ENCODE peak calls at places on chromosomes 3 and 15, in seven cellular contexts. J is A549, D is H1, V is ovary, P is K562, C is HepG2, N is stomach. R is an unnamed sample.
A peak's percentile ranks its signal among the peaks of the same experiment; 100 is the strongest.

GRCh38 chr3:126156468-126156867 is 23.9 kb downstream of the ALDH1L1 start:
- DNase-seq in N (no peak), D (peak; percentile 44), V (no peak), J (peak; percentile 30), C (no peak), P (peak; percentile 93), R (no peak)

GRCh38 chr3:128584412-128585020 is 66.1 kb downstream of the RPN1 start:
- DNase-seq in C (peak; percentile 59), P (peak; percentile 31), N (peak; percentile 71), J (peak; percentile 74), D (peak; percentile 80), V (no peak), R (peak; percentile 70)

GRCh38 chr3:127483902-127484591 is 106.5 kb downstream of the TPRA1 start:
- DNase-seq in D (peak; percentile 39), J (no peak), V (peak; percentile 8), N (peak; percentile 18), C (no peak), P (no peak), R (peak; percentile 46)

GRCh38 chr3:52232279-52233107 is 6.5 kb downstream of the TWF2 start:
- DNase-seq in N (no peak), P (no peak), C (no peak), D (no peak), V (no peak), J (no peak), R (no peak)

GRCh38 chr3:182937293-182938051 is 42.9 kb downstream of the DCUN1D1 start:
- DNase-seq in J (no peak), P (peak; percentile 57), N (no peak), C (no peak), D (no peak), V (no peak), R (no peak)

GRCh38 chr3:65385805-65386204 is 652.9 kb downstream of the MAGI1 start:
- DNase-seq in V (no peak), J (no peak), P (no peak), N (no peak), C (no peak), D (no peak), R (no peak)

GRCh38 chr3:61594978-61595687 is 33.8 kb downstream of the PTPRG start:
- DNase-seq in V (no peak), N (no peak), D (no peak), C (no peak), P (no peak), J (no peak), R (no peak)

GRCh38 chr3:195385526-195385925 is 57.3 kb downstream of the ACAP2 start:
- DNase-seq in J (peak; percentile 15), D (no peak), N (no peak), V (no peak), C (no peak), P (no peak), R (no peak)

GRCh38 chr3:48623851-48624547 is 2.4 kb upstream of the TMEM89 start:
- DNase-seq in C (peak; percentile 93), P (no peak), D (no peak), N (peak; percentile 69), J (no peak), V (no peak), R (no peak)

GRCh38 chr3:192836469-192836820 is 81.2 kb downstream of the MB21D2 start:
- DNase-seq in V (no peak), J (no peak), C (no peak), N (no peak), P (no peak), D (no peak), R (no peak)

GRCh38 chr3:129942296-129942695 is 32.2 kb upstream of the TRH start:
- DNase-seq in V (peak; percentile 52), N (peak; percentile 54), C (peak; percentile 58), P (peak; percentile 53), D (peak; percentile 91), J (peak; percentile 70), R (no peak)

GRCh38 chr3:167246252-167246651 is 133.8 kb downstream of the ZBBX start:
- DNase-seq in P (no peak), V (no peak), D (no peak), N (no peak), J (no peak), C (no peak), R (no peak)

GRCh38 chr3:54557538-54558419 is 370.1 kb downstream of the LRTM1 start:
- DNase-seq in V (no peak), P (no peak), D (no peak), N (no peak), C (no peak), J (no peak), R (no peak)

GRCh38 chr3:16066975-16067374 is 107.5 kb upstream of the GALNT15 start:
- DNase-seq in C (no peak), V (no peak), N (no peak), J (peak; percentile 46), D (no peak), P (no peak), R (no peak)

GRCh38 chr3:176958560-176958959 is 238.7 kb downstream of the TBL1XR1 start:
- DNase-seq in J (no peak), P (no peak), C (no peak), V (no peak), D (no peak), N (no peak), R (no peak)

GRCh38 chr3:99842826-99843589 is 25.3 kb downstream of the CMSS1 start:
- DNase-seq in N (no peak), C (peak; percentile 38), D (no peak), V (no peak), J (peak; percentile 53), P (no peak), R (no peak)

GRCh38 chr15:99384992-99385669 is 133.8 kb downstream of the LRRC28 start:
- DNase-seq in D (no peak), C (peak; percentile 75), P (no peak), V (no peak), N (no peak), J (no peak), R (no peak)

GRCh38 chr15:29538110-29538509 is 268.5 kb upstream of the NSMCE3 start:
- DNase-seq in J (peak; percentile 27), C (no peak), P (no peak), N (no peak), D (no peak), V (no peak), R (no peak)

GRCh38 chr15:78265752-78266224 is 1.4 kb downstream of the DNAJA4 start:
- DNase-seq in C (no peak), J (no peak), D (no peak), P (no peak), N (no peak), V (no peak), R (no peak)

GRCh38 chr15:67101981-67102929 is 36.9 kb downstream of the SMAD3 start:
- DNase-seq in C (no peak), J (no peak), V (no peak), P (no peak), N (no peak), D (no peak), R (no peak)

GRCh38 chr15:66066005-66066404 is 187.5 kb downstream of the MEGF11 start:
- DNase-seq in P (no peak), V (no peak), D (no peak), N (no peak), C (no peak), J (no peak), R (peak; percentile 42)

GRCh38 chr3:172595648-172596393 is 72.6 kb upstream of the TNFSF10 start:
- DNase-seq in V (peak; percentile 18), N (peak; percentile 38), J (peak; percentile 46), P (peak; percentile 32), C (peak; percentile 63), D (no peak), R (no peak)

GRCh38 chr3:108099203-108099602 is 8.4 kb upstream of the CD47 start:
- DNase-seq in N (no peak), J (no peak), V (no peak), P (no peak), D (no peak), C (no peak), R (no peak)

GRCh38 chr3:175456496-175456895 is 597.4 kb downstream of the NAALADL2 start:
- DNase-seq in D (no peak), P (no peak), J (no peak), N (no peak), C (no peak), V (no peak), R (no peak)

GRCh38 chr3:23761440-23761896 is 44.3 kb upstream of the UBE2E1 start:
- DNase-seq in C (peak; percentile 29), J (peak; percentile 69), V (no peak), D (no peak), P (no peak), N (no peak), R (no peak)

GRCh38 chr3:194279701-194280360 is 71.3 kb downstream of the CPN2 start:
- DNase-seq in P (no peak), V (peak; percentile 5), C (no peak), N (no peak), J (no peak), D (no peak), R (peak; percentile 44)

GRCh38 chr15:74389115-74390048 is 21.9 kb upstream of the CYP11A1 start:
- DNase-seq in V (no peak), D (no peak), C (no peak), J (no peak), P (peak; percentile 92), N (no peak), R (no peak)

GRCh38 chr3:123412811-123413588 is 35.9 kb downstream of the ADCY5 start:
- DNase-seq in C (no peak), N (no peak), J (no peak), P (no peak), V (peak; percentile 79), D (no peak), R (peak; percentile 82)
- TF ChIP-seq EP300 in C (no peak), N (peak; percentile 81), J (no peak), P (no peak), V (peak; percentile 82), D (no peak), R (no peak)

GRCh38 chr3:69081583-69082262 is 1.6 kb upstream of the UBA3 start:
- DNase-seq in P (peak; percentile 21), N (no peak), J (peak; percentile 43), V (no peak), D (no peak), C (no peak), R (no peak)
- TF ChIP-seq EP300 in P (no peak), N (no peak), J (no peak), V (no peak), D (no peak), C (no peak), R (no peak)

DNA sequence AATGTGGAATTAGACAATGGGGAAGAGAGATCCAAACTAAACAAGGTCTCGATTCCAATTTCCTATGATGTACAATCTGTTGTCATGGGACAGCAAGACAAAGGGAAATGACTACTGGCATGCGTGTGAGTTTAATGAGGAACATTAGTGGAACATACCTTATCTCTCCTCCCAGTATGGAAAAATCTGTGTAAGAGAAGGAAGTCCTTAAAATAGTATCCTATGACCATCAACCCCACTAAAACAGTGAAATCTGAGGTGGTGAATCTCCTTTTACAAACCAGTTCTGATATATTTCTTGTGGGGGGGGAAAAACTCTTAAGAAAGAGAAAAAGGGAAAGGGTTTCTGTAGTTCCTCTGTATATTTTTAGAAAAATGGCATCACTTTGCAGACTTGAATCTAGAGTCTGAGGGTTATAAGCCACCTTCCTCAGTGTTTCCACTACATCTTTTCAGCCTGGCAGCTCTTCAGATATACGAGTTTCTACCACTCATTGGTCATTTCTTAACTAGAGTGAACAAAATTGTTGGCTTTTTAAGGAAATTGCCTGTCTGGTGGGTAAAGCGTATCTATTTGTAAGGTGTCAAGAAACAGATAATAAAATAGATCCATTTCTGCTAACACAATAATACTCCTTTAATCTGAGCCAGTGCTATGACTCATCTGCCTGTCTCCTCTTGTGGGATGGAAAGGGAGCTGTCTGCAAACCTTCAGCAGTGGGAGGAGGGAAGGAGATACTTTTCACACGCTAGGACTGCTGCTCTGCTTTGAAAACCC is 3.0 kb upstream of the TNFAIP8L3 start:
- DNase-seq in J (no peak), C (peak; percentile 19), D (no peak), N (no peak), P (no peak), V (no peak), R (no peak)
- TF ChIP-seq EP300 in J (no peak), C (no peak), D (no peak), N (no peak), P (no peak), V (no peak), R (no peak)

GRCh38 chr15:92822216-92823144 is 77.6 kb upstream of the CHD2 start:
- DNase-seq in D (no peak), N (no peak), C (no peak), P (no peak), V (no peak), J (no peak), R (no peak)
- TF ChIP-seq EP300 in D (no peak), N (no peak), C (no peak), P (no peak), V (no peak), J (no peak), R (no peak)